ENCODE peak calls at places on chromosomes 7 and 10, in nine cellular contexts. F is breast epithelium; T is OCI-LY7; D is IMR-90; R is fibroblast of lung; X is AG04450; B is naive thymus-derived CD4-positive, alpha-beta T cell; Y is ovary; N is right cardiac atrium. L is an unnamed sample. For H3K9me3, the result is how much of the 10 kb centered on the place peaks cover.

GRCh38 chr7:114026486-114027089 is 107.8 kb upstream of the PPP1R3A start:
- DNase-seq in N (no peak), B (peak), X (peak), Y (no peak), F (no peak), T (peak), R (peak), D (peak), L (peak)

GRCh38 chr10:3977761-3978160 is 192.8 kb upstream of the KLF6 start:
- DNase-seq in X (no peak), Y (no peak), N (no peak), R (no peak), D (no peak), F (no peak), B (no peak), T (no peak), L (no peak)

GRCh38 chr10:1715821-1716220 is 21.5 kb downstream of the ADARB2 start:
- DNase-seq in T (peak), R (no peak), X (no peak), B (no peak), F (no peak), N (no peak), D (no peak), Y (no peak), L (no peak)

GRCh38 chr10:78405781-78406180 is 372.1 kb downstream of the RPS24 start:
- DNase-seq in D (no peak), B (no peak), X (no peak), R (no peak), T (no peak), F (no peak), Y (no peak), N (no peak), L (no peak)

GRCh38 chr7:12596225-12596790 is 25.8 kb downstream of the SCIN start:
- DNase-seq in R (no peak), Y (no peak), D (no peak), T (no peak), B (no peak), F (no peak), N (no peak), X (no peak), L (no peak)

GRCh38 chr10:12262278-12262981 is 66.4 kb downstream of the CDC123 start:
- DNase-seq in Y (no peak), R (no peak), D (no peak), B (no peak), F (no peak), N (no peak), T (no peak), X (no peak), L (no peak)

GRCh38 chr10:29820890-29821398 is 186.2 kb upstream of the SVIL start:
- DNase-seq in B (no peak), N (peak), X (no peak), R (no peak), F (no peak), T (no peak), Y (peak), D (no peak), L (no peak)

GRCh38 chr7:131105294-131105802 is 222.3 kb upstream of the MKLN1 start:
- DNase-seq in R (peak), T (no peak), Y (no peak), B (no peak), D (peak), X (no peak), F (no peak), N (no peak), L (no peak)

GRCh38 chr7:151624246-151624928 is 104.7 kb upstream of the RHEB start:
- DNase-seq in R (no peak), D (no peak), Y (no peak), B (no peak), T (no peak), N (peak), X (no peak), F (no peak), L (no peak)

GRCh38 chr7:30171753-30172447 is 37.1 kb downstream of the MTURN start:
- DNase-seq in F (no peak), N (no peak), T (no peak), R (peak), X (no peak), D (peak), Y (no peak), B (no peak), L (no peak)

GRCh38 chr10:73076361-73077183 is 20.1 kb downstream of the P4HA1 start:
- DNase-seq in T (peak), B (no peak), X (peak), N (peak), Y (peak), F (no peak), R (peak), D (peak), L (no peak)

GRCh38 chr10:74011762-74012161 is 13.8 kb downstream of the VCL start:
- DNase-seq in Y (no peak), F (no peak), D (peak), N (peak), B (no peak), X (peak), R (peak), T (no peak), L (no peak)

GRCh38 chr7:52365349-52365748 is 670.1 kb upstream of the POM121L12 start:
- DNase-seq in Y (no peak), R (no peak), B (no peak), D (no peak), N (no peak), T (no peak), F (no peak), X (no peak), L (no peak)

GRCh38 chr7:100568936-100569844 is 4.5 kb downstream of the SAP25 start:
- DNase-seq in R (peak), X (no peak), D (no peak), F (peak), B (no peak), Y (peak), N (no peak), T (peak), L (peak)

GRCh38 chr10:6195891-6196290 is 6.8 kb upstream of the PFKFB3 start:
- DNase-seq in F (no peak), N (peak), Y (peak), X (no peak), T (no peak), B (no peak), D (no peak), R (peak), L (no peak)

GRCh38 chr10:11197266-11197712 is 179.6 kb downstream of the CELF2 start:
- DNase-seq in F (no peak), R (no peak), N (peak), B (no peak), D (no peak), X (no peak), Y (no peak), T (peak), L (no peak)

GRCh38 chr10:9102026-9102425 is 1047.5 kb downstream of the GATA3 start:
- DNase-seq in X (no peak), D (no peak), B (no peak), Y (no peak), R (peak), T (no peak), N (no peak), F (no peak), L (no peak)

GRCh38 chr10:6591668-6592067 is 11.6 kb upstream of the PRKCQ start:
- DNase-seq in F (no peak), N (no peak), X (no peak), D (no peak), B (no peak), R (no peak), Y (no peak), T (no peak), L (no peak)

GRCh38 chr7:51029586-51030230 is 247.0 kb upstream of the GRB10 start:
- DNase-seq in T (no peak), Y (no peak), F (no peak), B (no peak), N (no peak), X (peak), D (peak), R (peak), L (no peak)

GRCh38 chr7:150986556-150986955 is 4.3 kb upstream of the NOS3 start:
- DNase-seq in R (no peak), D (no peak), X (no peak), Y (no peak), T (no peak), N (peak), F (no peak), B (no peak), L (no peak)

GRCh38 chr7:80908360-80908797 is 10.5 kb downstream of the SEMA3C start:
- DNase-seq in R (no peak), N (no peak), B (no peak), T (no peak), D (no peak), F (no peak), Y (no peak), X (no peak), L (no peak)

GRCh38 chr10:10796774-10797415 is 220.8 kb upstream of the CELF2 start:
- DNase-seq in N (no peak), R (peak), Y (no peak), X (no peak), F (no peak), T (no peak), B (no peak), D (peak), L (no peak)

GRCh38 chr7:87608443-87608842 is 7.8 kb upstream of the ABCB1 start:
- DNase-seq in T (no peak), Y (no peak), N (no peak), D (no peak), X (no peak), R (peak), F (no peak), B (no peak), L (no peak)

GRCh38 chr7:28008171-28008570 is 172.4 kb downstream of the JAZF1 start:
- DNase-seq in Y (no peak), R (no peak), N (no peak), X (no peak), D (no peak), T (no peak), B (no peak), F (no peak), L (no peak)

GRCh38 chr7:142939226-142939910 is at the start of gene LLCFC1:
- DNase-seq in F (no peak), T (peak), B (no peak), X (no peak), D (no peak), Y (no peak), N (no peak), R (no peak), L (no peak)

GRCh38 chr7:24572421-24573007 is 738 bp upstream of the PALS2 start:
- DNase-seq in T (peak), N (peak), F (peak), Y (peak), X (no peak), D (peak), R (peak), B (peak), L (peak)

GRCh38 chr7:22576941-22577927 is 77.2 kb upstream of the STEAP1B start:
- DNase-seq in T (no peak), B (no peak), X (peak), F (no peak), R (peak), Y (no peak), N (peak), D (peak), L (no peak)

GRCh38 chr7:134916428-134916883 is 69.9 kb upstream of the AGBL3 start:
- DNase-seq in B (no peak), Y (no peak), N (no peak), T (no peak), D (no peak), F (no peak), R (no peak), X (no peak), L (no peak)

GRCh38 chr7:75739796-75740672 is 1.3 kb upstream of the HIP1 start:
- DNase-seq in X (no peak), T (peak), Y (no peak), R (no peak), D (peak), B (peak), F (no peak), N (no peak), L (peak)

GRCh38 chr7:27116962-27117686 is 13.4 kb downstream of the HOXA4 start:
- DNase-seq in T (no peak), R (peak), X (no peak), D (peak), Y (no peak), N (no peak), F (no peak), B (no peak), L (no peak)

GRCh38 chr10:28663576-28664368 is 13.5 kb upstream of the BAMBI start:
- DNase-seq in N (peak), D (peak), T (peak), B (peak), F (peak), X (peak), Y (peak), R (peak), L (peak)

GRCh38 chr7:142063551-142064442 is 47.7 kb upstream of the MGAM2 start:
- DNase-seq in D (no peak), N (no peak), T (no peak), X (no peak), F (no peak), B (no peak), R (no peak), Y (no peak), L (no peak)

GRCh38 chr7:6279341-6279740 is 6.9 kb upstream of the CYTH3 start:
- DNase-seq in X (no peak), N (no peak), F (no peak), R (no peak), D (no peak), B (no peak), T (no peak), Y (no peak), L (no peak)

DNA sequence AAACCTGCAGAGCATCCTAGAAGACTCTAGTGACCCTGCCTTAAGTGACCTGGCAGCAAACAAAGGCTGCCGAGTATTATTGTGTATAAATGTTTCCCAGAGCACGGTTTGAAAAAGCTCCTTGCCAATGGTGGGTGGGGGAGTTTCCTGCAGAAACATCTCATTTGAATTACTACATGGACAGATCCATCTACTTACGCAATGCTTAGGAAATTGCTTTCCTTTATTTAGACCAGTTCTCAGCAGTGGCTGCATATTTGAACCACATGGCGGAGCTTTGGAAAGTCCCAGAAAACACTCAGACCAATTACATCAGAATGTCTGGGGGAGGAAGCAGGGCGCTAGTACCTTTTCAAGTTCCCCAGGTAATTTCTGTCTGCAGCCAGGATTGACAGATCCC is 560.9 kb downstream of the SDK1 start:
- DNase-seq in R (peak), X (peak), D (peak), B (no peak), F (no peak), N (peak), Y (no peak), T (no peak), L (no peak)
- H3K4me3 ChIP-seq in R (no peak), X (no peak), D (no peak), B (no peak), F (no peak), N (no peak), Y (no peak), T (no peak), L (no peak)

DNA sequence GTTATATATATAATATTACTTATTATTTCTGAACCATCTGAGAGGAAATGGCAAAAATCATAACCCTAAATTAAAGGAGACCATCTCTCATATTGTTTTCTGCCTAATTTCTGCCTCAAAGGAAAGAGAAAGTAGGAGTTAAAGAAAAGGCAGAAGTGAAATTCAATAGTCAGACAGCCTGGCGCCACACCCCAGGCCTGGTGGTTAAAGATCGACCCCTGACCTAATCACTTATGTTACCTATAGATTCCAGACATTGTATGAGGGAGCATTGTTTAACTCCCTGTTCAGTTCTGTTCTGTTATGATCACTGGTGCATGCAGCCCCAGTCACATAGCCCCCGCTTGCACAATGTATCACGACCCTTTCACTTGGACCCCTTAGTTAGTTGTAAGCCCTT is 24.9 kb upstream of the CHST3 start:
- DNase-seq in B (no peak), F (no peak), D (no peak), X (no peak), T (no peak), Y (no peak), N (no peak), R (no peak), L (no peak)
- H3K9me3 ChIP-seq in B (under half), F (under half), D (under half), X (under half), T (under half), Y (under half), N (under half), R (under half), L (under half)

DNA sequence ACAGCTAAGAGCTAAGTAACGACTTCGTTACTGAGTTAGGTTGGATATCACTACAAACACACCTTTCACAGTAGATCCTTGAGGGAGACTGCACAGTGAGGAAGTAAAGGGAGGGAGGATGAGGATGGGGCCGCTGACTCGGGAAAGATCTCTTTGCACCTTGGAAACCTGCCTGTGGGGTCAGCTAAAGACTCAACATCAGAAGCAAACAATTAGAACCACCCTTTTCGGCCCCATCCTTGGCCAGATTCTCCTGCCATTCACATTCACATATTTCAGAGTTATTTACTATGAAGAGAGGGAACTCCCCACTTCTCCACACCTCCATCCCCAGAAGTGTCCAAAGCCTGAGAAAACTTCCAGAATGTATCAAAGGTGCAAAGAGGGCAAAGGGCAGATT is 47.1 kb downstream of the CLEC2L start:
- DNase-seq in Y (no peak), N (no peak), F (peak), D (no peak), R (no peak), X (no peak), B (no peak), T (no peak), L (no peak)
- H3K27ac ChIP-seq in Y (no peak), N (no peak), F (no peak), D (no peak), R (no peak), X (no peak), B (no peak), T (no peak), L (no peak)

GRCh38 chr10:16816830-16817124 is 447 bp downstream of the RSU1 start:
- DNase-seq in T (no peak), R (no peak), D (peak), Y (no peak), B (no peak), X (no peak), F (no peak), N (no peak), L (no peak)

GRCh38 chr10:16814081-16814480 is 3.1 kb downstream of the RSU1 start:
- DNase-seq in D (no peak), T (no peak), R (no peak), B (no peak), N (no peak), Y (no peak), F (no peak), X (no peak), L (no peak)

GRCh38 chr10:16817125-16818019 is at the start of gene RSU1:
- DNase-seq in X (peak), T (peak), F (peak), R (peak), B (peak), N (peak), D (peak), Y (peak), L (peak)

GRCh38 chr10:16819026-16819425 is 1.8 kb upstream of the RSU1 start:
- DNase-seq in B (no peak), T (no peak), Y (no peak), R (no peak), X (no peak), F (no peak), N (no peak), D (no peak), L (no peak)

DNA sequence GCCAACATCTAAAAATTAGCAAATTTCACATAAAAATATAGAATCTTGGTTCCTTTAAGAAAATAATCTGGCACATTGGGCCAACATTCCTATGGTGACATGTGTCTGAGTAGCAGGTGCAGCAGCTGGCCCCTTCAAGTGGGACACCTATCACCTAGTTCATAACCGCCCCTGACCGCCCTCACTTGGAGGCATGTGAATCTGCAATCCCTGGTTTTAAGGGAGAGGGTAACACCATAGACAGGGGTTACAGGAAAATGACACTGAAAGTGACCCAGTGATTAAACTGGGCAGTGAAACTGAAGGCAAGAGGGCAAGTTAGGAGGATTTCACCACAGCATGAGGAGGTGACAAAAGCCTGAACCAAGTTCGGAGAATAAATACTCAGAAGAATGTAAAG is 1.1 kb downstream of the RSU1 start:
- DNase-seq in D (no peak), N (no peak), B (no peak), T (no peak), X (no peak), Y (no peak), F (no peak), R (no peak), L (no peak)
- H3K4me3 ChIP-seq in D (peak), N (peak), B (peak), T (peak), X (peak), Y (peak), F (peak), R (peak), L (peak)

DNA sequence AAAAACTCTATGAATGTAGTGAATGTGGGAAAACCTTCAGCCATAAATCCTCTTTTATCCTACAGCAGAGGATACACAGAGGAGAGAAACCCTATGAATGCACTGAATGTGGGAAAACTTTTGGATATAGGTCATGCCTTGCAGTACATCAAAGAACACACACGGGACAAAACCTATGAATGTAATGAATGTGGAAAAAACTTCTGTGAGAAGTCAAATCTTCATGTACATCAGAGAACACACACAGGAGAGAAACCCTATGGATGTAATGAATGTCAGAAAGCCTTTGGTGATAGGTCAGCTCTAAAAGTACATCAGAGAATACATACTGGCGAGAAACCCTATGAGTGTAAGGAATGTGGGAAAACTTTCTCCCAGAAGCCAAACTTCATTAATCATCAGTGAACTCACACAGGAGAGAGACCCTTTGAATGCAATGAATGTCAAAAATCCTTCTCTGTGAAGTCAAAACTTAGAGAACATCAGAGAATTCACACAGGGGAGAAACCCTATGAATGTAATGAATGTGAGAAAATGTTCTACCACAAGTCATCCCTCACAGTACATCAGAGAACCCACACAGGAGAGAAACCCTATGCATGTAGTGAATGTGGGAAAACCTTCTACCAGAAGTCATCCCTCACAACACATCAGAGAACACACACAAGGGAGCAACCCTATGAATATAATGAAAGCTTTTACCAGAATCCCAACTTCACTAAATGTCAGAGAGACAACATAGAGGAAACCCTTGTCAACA is 45.6 kb downstream of the ZNF487 start:
- DNase-seq in D (no peak), X (no peak), Y (no peak), N (no peak), T (no peak), R (no peak), F (no peak), B (no peak), L (no peak)
- H3K9me3 ChIP-seq in D (under half), X (under half), Y (under half), N (under half), T (under half), R (under half), F (half or more), B (under half), L (under half)

L was measured in CD4-positive, CD25-positive, alpha-beta regulatory T cell.